ENCODE peak calls at places on chromosomes 12 and 14, in five cellular contexts. D is SJSA1, E is neuronal stem cell, V is pancreas, L is K562. M is an unnamed sample.

GRCh38 chr12:4138051-4138450 is 135.5 kb upstream of the CCND2 start:
- DNase-seq in E (no peak), D (no peak), V (no peak), L (no peak), M (no peak)

GRCh38 chr12:101696477-101697196 is 803 bp upstream of the CHPT1 start:
- DNase-seq in D (no peak), V (peak; percentile 29), E (no peak), L (peak; percentile 86), M (peak; percentile 70)

GRCh38 chr12:5964913-5965900 is 20.1 kb upstream of the ANO2 start:
- DNase-seq in V (no peak), E (no peak), L (no peak), D (no peak), M (no peak)

GRCh38 chr14:50610465-50610864 is 50.5 kb downstream of the ATL1 start:
- DNase-seq in E (no peak), L (no peak), D (no peak), V (no peak), M (no peak)

GRCh38 chr14:94929354-94929753 is 159.4 kb upstream of the GSC start:
- DNase-seq in L (no peak), E (no peak), D (no peak), V (no peak), M (no peak)

GRCh38 chr12:12668005-12668404 is 28.0 kb downstream of the GPR19 start:
- DNase-seq in D (no peak), L (no peak), V (no peak), E (no peak), M (no peak)

GRCh38 chr12:6638305-6638704 is 2.5 kb upstream of the LPAR5 start:
- DNase-seq in L (no peak), D (no peak), E (no peak), V (no peak), M (no peak)

GRCh38 chr14:51168220-51168613 is 71.8 kb upstream of the TMX1 start:
- DNase-seq in D (no peak), L (no peak), V (no peak), E (no peak), M (no peak)

GRCh38 chr12:50024804-50025186 is 499 bp downstream of the RACGAP1 start:
- DNase-seq in E (no peak), V (no peak), L (peak; percentile 45), D (peak; percentile 49), M (no peak)

GRCh38 chr14:22540286-22540685 is 48.7 kb downstream of the DAD1 start:
- DNase-seq in V (no peak), E (no peak), D (no peak), L (no peak), M (no peak)

GRCh38 chr12:89707623-89707991 is 1.0 kb downstream of the ATP2B1 start:
- DNase-seq in E (peak; percentile 38), D (peak; percentile 38), V (no peak), L (peak; percentile 20), M (peak; percentile 16)

GRCh38 chr12:2384533-2385328 is 331.9 kb downstream of the CACNA1C start:
- DNase-seq in L (no peak), D (no peak), E (no peak), V (no peak), M (no peak)

GRCh38 chr14:61252354-61253063 is 28.6 kb downstream of the TMEM30B start:
- DNase-seq in V (peak; percentile 52), L (peak; percentile 59), E (peak; percentile 76), D (peak; percentile 84), M (peak; percentile 54)

GRCh38 chr12:21483531-21483930 is 17.9 kb downstream of the RECQL start:
- DNase-seq in L (no peak), V (no peak), E (no peak), D (no peak), M (no peak)

GRCh38 chr14:66120402-66120801 is 365.8 kb upstream of the CCDC196 start:
- DNase-seq in E (no peak), V (no peak), L (no peak), D (no peak), M (no peak)

GRCh38 chr12:76032043-76032981 is 736 bp upstream of the PHLDA1 start:
- DNase-seq in D (peak; percentile 76), E (no peak), V (peak; percentile 63), L (peak; percentile 70), M (peak; percentile 46)

GRCh38 chr12:124536613-124537012 is 30.8 kb downstream of the NCOR2 start:
- DNase-seq in V (no peak), E (no peak), L (no peak), D (no peak), M (no peak)

GRCh38 chr14:72690324-72690723 is 203.6 kb downstream of the DPF3 start:
- DNase-seq in D (no peak), L (no peak), V (no peak), E (no peak), M (no peak)

GRCh38 chr14:104343294-104343625 is 204.9 kb downstream of the KIF26A start:
- DNase-seq in E (no peak), D (no peak), V (peak; percentile 25), L (no peak), M (no peak)

GRCh38 chr12:42669471-42669997 is 80.0 kb upstream of the PRICKLE1 start:
- DNase-seq in E (no peak), V (no peak), L (no peak), D (peak; percentile 21), M (no peak)

GRCh38 chr14:98932436-98933325 is 339.3 kb downstream of the BCL11B start:
- DNase-seq in V (no peak), E (no peak), D (no peak), L (no peak), M (no peak)

GRCh38 chr12:32533971-32534590 is 134.7 kb downstream of the FGD4 start:
- DNase-seq in V (peak; percentile 51), E (no peak), L (no peak), D (peak; percentile 82), M (peak; percentile 31)

GRCh38 chr12:123941485-123942276 is 30.9 kb downstream of the CCDC92 start:
- DNase-seq in V (no peak), D (peak; percentile 41), E (no peak), L (no peak), M (no peak)

GRCh38 chr12:104569348-104570173 is 112.8 kb downstream of the CHST11 start:
- DNase-seq in V (no peak), D (no peak), L (no peak), E (no peak), M (no peak)

GRCh38 chr12:119594399-119594730 is 791 bp downstream of the TMEM233 start:
- DNase-seq in L (no peak), D (no peak), E (peak; percentile 11), V (no peak), M (no peak)
- H3K4me3 ChIP-seq in L (no peak overlapping the region), D (no peak overlapping the region), E (peak overlapping the region; percentile 71), V (no peak overlapping the region), M (peak overlapping the region; percentile 69)

DNA sequence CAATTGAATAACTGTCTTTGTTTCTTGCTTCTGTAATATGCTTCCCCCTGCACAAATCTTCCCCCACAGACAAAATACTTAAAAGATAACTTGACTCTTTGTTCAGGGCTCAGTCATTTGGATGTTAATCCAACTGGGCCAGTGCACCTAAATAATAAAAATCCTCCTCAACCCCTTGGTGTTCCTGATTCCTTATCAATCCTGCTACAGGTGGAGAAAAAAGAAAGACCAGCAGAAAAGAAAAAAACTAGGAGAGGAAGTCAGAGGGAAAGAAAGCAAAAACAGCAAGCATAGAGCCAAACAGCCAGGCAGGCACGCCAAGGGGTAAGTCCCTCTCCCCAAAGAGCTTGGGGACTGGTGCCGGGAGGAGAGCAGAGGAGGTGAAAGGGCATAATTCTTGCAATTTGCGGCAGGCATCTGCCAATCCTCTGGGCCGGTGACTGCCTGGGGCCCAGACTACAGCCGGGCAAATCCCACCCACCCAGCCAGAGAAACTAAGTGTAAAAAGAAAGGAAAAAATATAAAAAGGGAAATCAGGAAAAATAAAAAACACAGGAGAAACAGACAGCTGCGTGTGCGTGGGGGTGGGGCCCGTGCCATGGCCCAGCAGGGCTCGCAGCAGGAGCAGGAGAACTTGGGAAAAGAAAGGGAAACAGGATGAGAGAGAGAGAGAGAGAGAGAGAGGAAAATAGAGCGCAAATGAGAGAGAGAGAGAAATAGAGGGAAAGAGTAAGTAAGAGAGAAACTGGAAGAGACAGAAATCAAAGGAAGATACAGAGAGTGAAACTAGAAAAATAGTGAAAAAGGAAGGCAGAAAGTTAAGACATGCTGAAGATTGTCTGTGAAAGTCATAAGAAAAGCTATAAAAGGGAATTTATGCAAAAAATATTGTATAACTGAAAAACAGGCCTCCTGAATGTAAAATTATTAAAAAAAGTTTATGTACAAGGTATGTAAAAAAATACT is 21.4 kb downstream of the KLRK1 start:
- DNase-seq in D (no peak), L (no peak), V (no peak), E (no peak), M (no peak)
- H3K4me1 ChIP-seq in D (peaks cover 19% of the 10 kb centered on the region), L (peaks cover 6% of the 10 kb centered on the region), V (peaks cover 18% of the 10 kb centered on the region), E (peaks cover 23% of the 10 kb centered on the region), M (peaks cover 37% of the 10 kb centered on the region)

GRCh38 chr14:102352213-102352612 is 10.5 kb downstream of the CINP start:
- DNase-seq in D (no peak), E (no peak), V (no peak), L (no peak), M (no peak)

GRCh38 chr14:102348376-102348775 is 14.3 kb downstream of the CINP start:
- DNase-seq in L (no peak), E (no peak), D (no peak), V (no peak), M (no peak)

GRCh38 chr14:102351023-102351422 is 11.7 kb downstream of the CINP start:
- DNase-seq in V (no peak), E (no peak), D (no peak), L (no peak), M (peak; percentile 30)

GRCh38 chr14:102356280-102356679 is 6.4 kb downstream of the CINP start:
- DNase-seq in E (no peak), V (no peak), L (no peak), D (no peak), M (no peak)

DNA sequence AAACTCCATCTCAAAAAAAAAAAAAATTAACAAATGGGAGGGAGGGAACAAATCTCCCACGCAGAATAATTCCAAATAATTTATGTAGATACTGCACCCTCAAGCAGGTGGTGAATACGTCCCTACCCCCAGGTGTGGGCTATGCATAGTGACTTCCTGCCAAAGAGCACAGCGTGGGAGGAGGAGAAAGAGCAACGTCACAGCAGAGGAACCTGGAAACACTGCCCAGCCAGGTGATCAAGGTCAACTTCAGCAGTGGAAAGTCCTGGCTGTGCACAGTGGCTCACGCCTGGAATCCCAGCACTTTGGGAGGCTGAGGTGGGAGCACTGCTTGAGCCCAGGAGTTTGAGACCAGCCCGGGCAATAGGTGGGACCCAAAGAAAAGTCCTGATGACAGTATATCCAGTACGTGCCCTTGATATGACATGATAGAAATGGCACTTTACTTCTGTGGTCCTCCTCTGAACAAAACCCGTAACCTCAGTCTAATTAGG is 9.5 kb downstream of the CINP start:
- DNase-seq in D (no peak), E (no peak), V (peak; percentile 49), L (no peak), M (no peak)
- H3K36me3 ChIP-seq in D (peaks cover 62% of the 10 kb centered on the region), E (peaks cover 84% of the 10 kb centered on the region), V (no peaks in the 10 kb centered on the region), L (peaks cover 58% of the 10 kb centered on the region), M (peaks cover 85% of the 10 kb centered on the region)

DNA sequence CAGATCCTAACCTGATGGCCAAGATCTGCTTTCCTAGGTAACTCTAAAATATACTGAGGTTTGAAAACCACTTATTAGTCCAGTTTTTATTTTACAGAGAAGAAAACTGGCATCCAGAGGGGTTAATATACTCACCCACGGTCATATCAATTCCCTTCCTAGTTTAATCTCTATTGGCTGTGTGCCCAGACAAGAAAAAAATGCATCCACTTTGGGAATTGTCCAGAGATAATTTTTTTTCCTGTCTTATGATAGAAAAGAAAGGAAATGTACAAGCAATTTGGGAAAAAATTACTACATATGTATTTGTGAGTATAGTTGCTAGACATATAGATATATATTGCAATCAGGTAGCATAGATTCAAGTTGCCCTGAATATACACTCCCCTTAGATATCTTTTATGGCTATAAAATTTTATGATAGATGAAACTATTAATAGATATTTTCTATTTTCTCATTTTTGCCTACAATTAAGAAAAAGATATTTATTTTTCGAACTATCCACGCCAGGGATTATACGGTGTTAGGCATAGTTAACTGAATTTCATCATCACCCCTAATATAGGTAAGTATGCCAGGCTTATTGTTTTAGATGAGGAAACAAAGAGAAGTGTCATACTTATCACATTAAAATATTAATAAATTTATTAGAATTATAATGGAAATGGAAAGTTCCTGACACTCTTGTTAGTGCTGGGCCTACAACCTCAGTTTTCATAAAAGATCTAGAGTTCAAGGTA is 100.5 kb upstream of the SLC38A2 start:
- DNase-seq in E (no peak), L (peak; percentile 17), V (no peak), D (peak; percentile 86), M (no peak)
- H3K4me3 ChIP-seq in E (no peak overlapping the region), L (no peak overlapping the region), V (no peak overlapping the region), D (no peak overlapping the region), M (peak overlapping the region; percentile 7)